ENCODE peak calls at places on chromosomes 16 and 17, in nine cellular contexts. K is HTR-8/SVneo; H is GM18507; J is nephron progenitor cell; S is mammary epithelial cell; B is activated CD8-positive, alpha-beta T cell treated with anti-CD3 and anti-CD28 coated beads for 36 hours; G is neural crest cell; M is effector CD4-positive, alpha-beta T cell; E is stimulated activated CD8-positive, alpha-beta memory T cell treated with anti-CD3 and anti-CD28 coated beads, Interleukin-15, amount 100 ng/mL, for 4 hours. D is an unnamed sample.

GRCh38 chr16:15951852-15952251 is 2.4 kb downstream of the ABCC1 start:
- DNase-seq in K (no peak), H (no peak), J (no peak), S (no peak), B (no peak), G (no peak), M (no peak), E (no peak), D (no peak)

GRCh38 chr17:42266462-42266861 is 9.7 kb downstream of the STAT5B start:
- DNase-seq in K (no peak), H (no peak), J (no peak), S (no peak), B (no peak), G (no peak), M (no peak), E (no peak), D (no peak)

GRCh38 chr17:29726721-29727252 is 104.1 kb upstream of the CORO6 start:
- DNase-seq in K (peak), H (no peak), J (no peak), S (no peak), B (no peak), G (no peak), M (peak), E (no peak), D (no peak)

GRCh38 chr17:73156887-73157870 is 7.6 kb upstream of the SSTR2 start:
- DNase-seq in K (no peak), H (no peak), J (no peak), S (no peak), B (no peak), G (no peak), M (no peak), E (no peak), D (no peak)

GRCh38 chr17:56297142-56297541 is 143.9 kb downstream of the ANKFN1 start:
- DNase-seq in K (no peak), H (no peak), J (peak), S (no peak), B (peak), G (no peak), M (no peak), E (no peak), D (peak)

GRCh38 chr17:31554930-31555329 is 163.5 kb downstream of the RAB11FIP4 start:
- DNase-seq in K (no peak), H (no peak), J (no peak), S (no peak), B (no peak), G (no peak), M (no peak), E (no peak), D (no peak)

GRCh38 chr16:51556694-51557327 is 405.7 kb upstream of the SALL1 start:
- DNase-seq in K (no peak), H (no peak), J (peak), S (peak), B (no peak), G (no peak), M (no peak), E (no peak), D (no peak)

GRCh38 chr17:31680126-31680525 is 178.9 kb downstream of the COPRS start:
- DNase-seq in K (no peak), H (peak), J (no peak), S (no peak), B (peak), G (no peak), M (no peak), E (no peak), D (peak)

GRCh38 chr16:78198299-78198698 is 98.8 kb downstream of the WWOX start:
- DNase-seq in K (no peak), H (no peak), J (no peak), S (no peak), B (no peak), G (no peak), M (no peak), E (no peak), D (no peak)

GRCh38 chr17:81842725-81843504 is 8.1 kb upstream of the PPP1R27 start:
- DNase-seq in K (no peak), H (no peak), J (no peak), S (peak), B (no peak), G (no peak), M (no peak), E (no peak), D (no peak)

GRCh38 chr16:31214705-31215286 is 877 bp downstream of the TRIM72 start:
- DNase-seq in K (no peak), H (no peak), J (peak), S (no peak), B (no peak), G (no peak), M (no peak), E (no peak), D (no peak)

GRCh38 chr16:29024280-29024679 is 39.4 kb downstream of the LAT start:
- DNase-seq in K (no peak), H (no peak), J (no peak), S (no peak), B (no peak), G (no peak), M (no peak), E (no peak), D (no peak)

GRCh38 chr17:43842975-43843325 is 4.0 kb upstream of the CD300LG start:
- DNase-seq in K (no peak), H (no peak), J (no peak), S (no peak), B (no peak), G (no peak), M (no peak), E (no peak), D (no peak)

GRCh38 chr16:5944971-5945370 is 847.4 kb upstream of the EEF2KMT start:
- DNase-seq in K (no peak), H (no peak), J (no peak), S (peak), B (no peak), G (no peak), M (no peak), E (no peak), D (no peak)

GRCh38 chr17:7440823-7441174 is 1.5 kb downstream of the FGF11 start:
- DNase-seq in K (peak), H (no peak), J (no peak), S (peak), B (peak), G (peak), M (no peak), E (no peak), D (peak)

GRCh38 chr17:8995711-8996110 is 25.6 kb upstream of the NTN1 start:
- DNase-seq in K (no peak), H (no peak), J (no peak), S (no peak), B (no peak), G (no peak), M (no peak), E (no peak), D (no peak)

GRCh38 chr17:77245162-77245926 is 104.6 kb downstream of the SEC14L1 start:
- DNase-seq in K (no peak), H (peak), J (no peak), S (no peak), B (peak), G (no peak), M (no peak), E (no peak), D (peak)

GRCh38 chr16:16143038-16143763 is 80.1 kb downstream of the ABCC6 start:
- DNase-seq in K (peak), H (no peak), J (no peak), S (no peak), B (peak), G (no peak), M (no peak), E (no peak), D (peak)

GRCh38 chr16:57316390-57317017 is 32.0 kb upstream of the PLLP start:
- DNase-seq in K (no peak), H (no peak), J (no peak), S (peak), B (no peak), G (no peak), M (no peak), E (no peak), D (no peak)

GRCh38 chr17:59607817-59608403 is 11.8 kb upstream of the CLTC start:
- DNase-seq in K (no peak), H (no peak), J (peak), S (no peak), B (peak), G (no peak), M (no peak), E (no peak), D (peak)

GRCh38 chr17:73429440-73430164 is 117.8 kb upstream of the CDC42EP4 start:
- DNase-seq in K (peak), H (peak), J (peak), S (peak), B (peak), G (peak), M (peak), E (peak), D (peak)

GRCh38 chr17:57121308-57122042 is 36.4 kb downstream of the AKAP1 start:
- DNase-seq in K (peak), H (no peak), J (peak), S (no peak), B (peak), G (peak), M (no peak), E (no peak), D (peak)

GRCh38 chr17:49496183-49496865 is 1.2 kb downstream of the NGFR start:
- DNase-seq in K (peak), H (peak), J (peak), S (peak), B (peak), G (peak), M (peak), E (peak), D (peak)

GRCh38 chr16:51576498-51576897 is 425.4 kb upstream of the SALL1 start:
- DNase-seq in K (no peak), H (no peak), J (no peak), S (no peak), B (no peak), G (no peak), M (no peak), E (no peak), D (no peak)

GRCh38 chr16:56975714-56976113 is 13.6 kb upstream of the NLRC5 start:
- DNase-seq in K (no peak), H (no peak), J (no peak), S (no peak), B (no peak), G (no peak), M (no peak), E (no peak), D (no peak)

GRCh38 chr17:17824119-17824779 is 12.5 kb downstream of the SREBF1 start:
- DNase-seq in K (no peak), H (no peak), J (no peak), S (no peak), B (peak), G (no peak), M (no peak), E (no peak), D (peak)

GRCh38 chr16:9112166-9112843 is 20.9 kb downstream of the HAPSTR1 start:
- DNase-seq in K (no peak), H (no peak), J (no peak), S (no peak), B (no peak), G (no peak), M (no peak), E (no peak), D (no peak)

GRCh38 chr17:15273141-15273793 is 8.1 kb upstream of the PMP22 start:
- DNase-seq in K (peak), H (no peak), J (no peak), S (no peak), B (no peak), G (no peak), M (no peak), E (no peak), D (no peak)

GRCh38 chr17:21245703-21246102 is 7.5 kb downstream of the NATD1 start:
- DNase-seq in K (no peak), H (no peak), J (no peak), S (no peak), B (no peak), G (no peak), M (no peak), E (no peak), D (no peak)

GRCh38 chr17:76268015-76268749 is 3.0 kb downstream of the UBALD2 start:
- DNase-seq in K (no peak), H (no peak), J (no peak), S (peak), B (peak), G (no peak), M (peak), E (peak), D (peak)

GRCh38 chr17:48453447-48453846 is 23.4 kb upstream of the SKAP1 start:
- DNase-seq in K (no peak), H (no peak), J (no peak), S (no peak), B (no peak), G (no peak), M (no peak), E (no peak), D (no peak)

GRCh38 chr17:80953471-80954315 is 37.9 kb upstream of the CHMP6 start:
- DNase-seq in K (no peak), H (no peak), J (no peak), S (no peak), B (no peak), G (no peak), M (no peak), E (no peak), D (no peak)

GRCh38 chr16:81921415-81921814 is 89.9 kb downstream of the SDR42E1 start:
- DNase-seq in K (no peak), H (no peak), J (no peak), S (peak), B (no peak), G (no peak), M (no peak), E (no peak), D (no peak)

GRCh38 chr16:13808075-13808474 is 111.9 kb upstream of the ERCC4 start:
- DNase-seq in K (no peak), H (no peak), J (no peak), S (no peak), B (no peak), G (no peak), M (no peak), E (no peak), D (no peak)

GRCh38 chr16:84117482-84117843 is 721 bp upstream of the MBTPS1 start:
- DNase-seq in K (peak), H (peak), J (no peak), S (no peak), B (peak), G (no peak), M (peak), E (no peak), D (peak)

GRCh38 chr17:64331946-64332493 is 58.6 kb downstream of the PECAM1 start:
- DNase-seq in K (no peak), H (no peak), J (no peak), S (no peak), B (no peak), G (no peak), M (no peak), E (no peak), D (no peak)